ENCODE peak calls at places on chromosomes 2 and 18, in four cellular contexts. U is upper lobe of left lung, J is psoas muscle, M is thyroid gland. L is an unnamed sample.
A peak's percentile ranks its signal among the peaks of the same experiment; 100 is the strongest.

GRCh38 chr18:8391068-8391467 is 218.2 kb upstream of the RAB12 start:
- DNase-seq in U (no peak), J (no peak), M (no peak), L (no peak)

GRCh38 chr2:208142255-208142924 is 3.6 kb downstream of the CRYGB start:
- DNase-seq in U (no peak), J (no peak), M (no peak), L (no peak)

GRCh38 chr2:71596011-71596410 is 142.7 kb downstream of the DYSF start:
- DNase-seq in U (no peak), J (no peak), M (peak; percentile 9), L (peak; percentile 8)

GRCh38 chr2:113877651-113878594 is 12.0 kb upstream of the ACTR3 start:
- DNase-seq in U (no peak), J (no peak), M (no peak), L (no peak)

GRCh38 chr2:11377915-11378649 is 33.6 kb upstream of the ROCK2 start:
- DNase-seq in U (no peak), J (no peak), M (no peak), L (no peak)

GRCh38 chr2:224650815-224651439 is 65.2 kb downstream of the CCDC195 start:
- DNase-seq in U (no peak), J (no peak), M (no peak), L (peak; percentile 28)

GRCh38 chr18:59769105-59769865 is 72.1 kb upstream of the CCBE1 start:
- DNase-seq in U (no peak), J (no peak), M (no peak), L (no peak)

GRCh38 chr2:201774546-201774945 is 6.2 kb downstream of the ALS2 start:
- DNase-seq in U (no peak), J (no peak), M (no peak), L (no peak)

GRCh38 chr2:38552259-38552658 is 50.5 kb downstream of the HNRNPLL start:
- DNase-seq in U (no peak), J (no peak), M (no peak), L (no peak)

GRCh38 chr2:95071856-95072255 is 46.3 kb downstream of the MAL start:
- DNase-seq in U (no peak), J (no peak), M (no peak), L (no peak)

GRCh38 chr2:129492528-129492927 is 486.9 kb upstream of the RAB6C start:
- DNase-seq in U (no peak), J (no peak), M (no peak), L (no peak)

DNA sequence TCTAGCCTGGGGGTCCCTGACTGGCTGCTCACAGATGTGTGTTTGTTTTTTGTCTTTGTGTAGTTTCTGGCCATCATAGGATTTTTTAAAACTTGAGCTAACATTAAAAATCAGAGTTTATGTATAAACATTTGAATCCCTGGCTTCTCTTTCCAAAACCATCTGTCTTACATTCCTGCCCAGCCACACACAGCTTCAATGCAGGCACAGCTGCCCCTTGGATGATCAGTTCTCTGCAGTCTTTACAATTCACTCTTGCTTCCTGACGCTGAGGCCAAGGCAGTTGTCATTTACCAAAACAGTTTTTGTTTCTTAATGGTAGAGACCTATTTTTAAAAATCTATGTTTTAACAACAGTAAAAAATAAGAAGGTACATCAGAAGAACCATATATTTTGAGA is 169.3 kb upstream of the LRRTM1 start:
- DNase-seq in U (no peak), J (no peak), M (no peak), L (no peak)
- H3K9me3 ChIP-seq in U (peaks cover 4% of the 10 kb centered on the region), J (no peaks in the 10 kb centered on the region), M (no peaks in the 10 kb centered on the region), L (no peaks in the 10 kb centered on the region)

GRCh38 chr2:89763581-89764485 is 1072.4 kb downstream of the RPIA start:
- DNase-seq in U (peak; percentile 76), J (peak; percentile 15), M (no peak), L (no peak)
- H3K9me3 ChIP-seq in U (no peaks in the 10 kb centered on the region), J (no peaks in the 10 kb centered on the region), M (no peaks in the 10 kb centered on the region), L (no peaks in the 10 kb centered on the region)

GRCh38 chr18:78494686-78495085 is 484.9 kb upstream of the SALL3 start:
- DNase-seq in U (no peak), J (no peak), M (no peak), L (no peak)

GRCh38 chr18:78494204-78494603 is 485.4 kb upstream of the SALL3 start:
- DNase-seq in U (no peak), J (no peak), M (no peak), L (no peak)

GRCh38 chr18:78492064-78492812 is 487.4 kb upstream of the SALL3 start:
- DNase-seq in U (no peak), J (no peak), M (no peak), L (no peak)

GRCh38 chr18:78495550-78495949 is 484.1 kb upstream of the SALL3 start:
- DNase-seq in U (no peak), J (no peak), M (no peak), L (no peak)

DNA sequence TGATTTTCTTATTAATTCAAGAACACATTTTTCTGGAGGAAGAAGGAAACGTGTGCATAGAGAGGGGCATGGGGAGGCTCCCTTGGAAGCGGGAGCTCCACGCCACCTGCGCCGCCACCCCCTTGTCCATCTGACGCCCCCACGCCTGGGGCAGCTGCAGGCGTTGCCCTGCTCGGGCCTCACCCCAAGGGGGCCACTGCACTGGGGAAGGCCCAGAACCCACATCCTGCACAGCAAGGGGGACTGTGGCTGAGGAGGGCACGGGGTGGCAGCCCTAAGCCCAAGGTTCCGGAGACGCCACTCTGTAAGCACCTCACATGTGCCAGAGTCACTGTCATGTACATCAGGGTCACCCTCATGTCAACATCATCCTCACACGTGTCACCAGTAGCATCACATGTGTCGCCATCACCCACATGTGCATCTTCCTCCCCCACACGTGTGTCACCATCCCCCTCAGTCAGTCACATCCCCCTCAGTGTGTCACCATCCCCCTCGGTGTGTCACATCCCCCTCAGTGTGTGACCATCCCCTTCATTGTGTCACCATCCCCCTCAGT is 486.7 kb upstream of the SALL3 start:
- DNase-seq in U (no peak), J (no peak), M (no peak), L (no peak)
- H3K9me3 ChIP-seq in U (no peaks in the 10 kb centered on the region), J (no peaks in the 10 kb centered on the region), M (no peaks in the 10 kb centered on the region), L (no peaks in the 10 kb centered on the region)

GRCh38 chr2:105881286-105882136 is 136.8 kb downstream of the NCK2 start:
- DNase-seq in U (peak; percentile 81), J (no peak), M (no peak), L (no peak)

GRCh38 chr2:105880637-105881036 is 135.9 kb downstream of the NCK2 start:
- DNase-seq in U (no peak), J (no peak), M (no peak), L (no peak)

GRCh38 chr2:105885456-105885855 is 140.7 kb downstream of the NCK2 start:
- DNase-seq in U (no peak), J (no peak), M (no peak), L (no peak)

GRCh38 chr2:105883911-105884694 is 139.4 kb downstream of the NCK2 start:
- DNase-seq in U (no peak), J (no peak), M (no peak), L (no peak)

GRCh38 chr2:105882920-105883319 is 138.2 kb downstream of the NCK2 start:
- DNase-seq in U (no peak), J (no peak), M (no peak), L (no peak)
- H3K9me3 ChIP-seq in U (no peaks in the 10 kb centered on the region), J (peaks cover 16% of the 10 kb centered on the region), M (no peaks in the 10 kb centered on the region), L (no peaks in the 10 kb centered on the region)

GRCh38 chr2:67581751-67582150 is 184.6 kb downstream of the ETAA1 start:
- DNase-seq in U (no peak), J (no peak), M (no peak), L (no peak)
- H3K9me3 ChIP-seq in U (peaks cover 10% of the 10 kb centered on the region), J (peaks cover 32% of the 10 kb centered on the region), M (no peaks in the 10 kb centered on the region), L (no peaks in the 10 kb centered on the region)

GRCh38 chr2:240525802-240526201 is 32.0 kb downstream of the ANKMY1 start:
- DNase-seq in U (no peak), J (no peak), M (no peak), L (no peak)

GRCh38 chr2:240526521-240526920 is 31.3 kb downstream of the ANKMY1 start:
- DNase-seq in U (no peak), J (no peak), M (no peak), L (no peak)

GRCh38 chr2:240523451-240524281 is 34.1 kb downstream of the ANKMY1 start:
- DNase-seq in U (peak; percentile 69), J (no peak), M (no peak), L (no peak)

GRCh38 chr2:240527153-240527750 is 30.5 kb downstream of the ANKMY1 start:
- DNase-seq in U (no peak), J (no peak), M (no peak), L (no peak)

DNA sequence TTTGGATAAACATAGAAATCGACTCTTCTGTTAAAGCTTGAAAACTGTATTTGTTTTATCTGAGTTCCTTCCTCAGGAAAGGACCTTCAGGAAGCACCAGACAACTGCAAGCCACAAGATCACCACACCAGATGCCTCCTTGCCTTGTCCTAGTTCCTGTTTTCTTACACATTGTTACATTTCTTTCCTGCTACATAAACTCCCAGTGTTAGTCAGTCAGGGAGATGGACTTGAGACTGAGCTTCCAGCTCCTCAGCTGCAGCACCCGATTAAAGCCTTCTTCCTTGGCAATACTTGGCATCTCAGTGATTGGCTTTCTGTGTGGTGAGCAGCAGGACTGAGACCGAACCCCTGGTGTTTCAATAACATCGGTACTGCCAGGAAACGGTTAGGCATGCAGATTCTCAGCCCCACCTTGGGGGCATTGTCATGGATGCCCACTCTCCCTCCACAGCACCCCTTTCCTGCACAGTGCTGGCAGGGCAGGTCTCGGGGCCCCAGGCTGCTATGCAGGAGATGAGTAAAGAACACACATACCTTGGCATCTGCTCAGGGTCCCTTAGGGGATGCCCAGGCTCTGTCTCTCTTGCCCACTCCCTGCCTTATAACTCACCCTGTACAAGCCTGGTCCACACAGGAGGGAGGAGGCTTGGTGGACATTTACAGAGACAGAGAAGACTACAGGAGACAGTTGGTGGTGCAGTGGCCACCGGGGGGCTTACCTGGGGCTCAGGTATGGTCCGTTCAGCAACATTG is 32.6 kb downstream of the ANKMY1 start:
- DNase-seq in U (no peak), J (no peak), M (no peak), L (no peak)
- H3K9me3 ChIP-seq in U (no peaks in the 10 kb centered on the region), J (no peaks in the 10 kb centered on the region), M (no peaks in the 10 kb centered on the region), L (no peaks in the 10 kb centered on the region)

DNA sequence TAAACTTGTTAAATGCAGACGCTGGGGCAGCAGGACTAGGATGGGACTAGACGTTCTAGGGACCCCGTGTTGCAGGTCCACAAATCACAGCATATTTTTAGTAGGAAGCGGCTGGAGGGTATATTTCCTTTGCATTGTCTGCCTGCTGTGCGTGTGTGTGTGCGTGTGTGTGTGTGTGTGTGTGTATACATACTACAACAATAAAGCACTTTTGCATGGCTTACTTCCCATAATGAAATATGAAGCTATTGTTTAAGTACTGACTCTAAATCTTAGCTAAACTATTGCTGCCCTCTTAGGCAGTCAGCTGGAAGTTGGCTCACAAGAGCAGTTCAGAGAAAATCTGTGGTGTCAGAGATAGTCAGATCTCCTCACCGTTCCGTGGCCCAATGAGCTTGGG is 133.4 kb downstream of the CABLES1 start:
- DNase-seq in U (no peak), J (no peak), M (no peak), L (no peak)
- H3K9me3 ChIP-seq in U (no peaks in the 10 kb centered on the region), J (no peaks in the 10 kb centered on the region), M (no peaks in the 10 kb centered on the region), L (no peaks in the 10 kb centered on the region)

GRCh38 chr2:126946323-126947089 is 47.8 kb downstream of the TEX51 start:
- DNase-seq in U (peak; percentile 12), J (no peak), M (no peak), L (no peak)

GRCh38 chr2:126943612-126944011 is 44.9 kb downstream of the TEX51 start:
- DNase-seq in U (no peak), J (no peak), M (no peak), L (no peak)

GRCh38 chr2:126940331-126940730 is 41.6 kb downstream of the TEX51 start:
- DNase-seq in U (no peak), J (no peak), M (no peak), L (no peak)

GRCh38 chr2:126945118-126945517 is 46.4 kb downstream of the TEX51 start:
- DNase-seq in U (no peak), J (no peak), M (peak; percentile 20), L (no peak)

GRCh38 chr2:126942427-126943203 is 43.9 kb downstream of the TEX51 start:
- DNase-seq in U (peak; percentile 6), J (no peak), M (no peak), L (no peak)
- H3K9me3 ChIP-seq in U (no peaks in the 10 kb centered on the region), J (no peaks in the 10 kb centered on the region), M (no peaks in the 10 kb centered on the region), L (no peaks in the 10 kb centered on the region)

L was measured in prostate gland.